ENCODE peak calls at places on chromosomes 4 and X, in nine cellular contexts. One of them, this sample, is unnamed.

GRCh38 chr4:121421594-121421993 is 40.8 kb upstream of the QRFPR start:
- DNase-seq in right lobe of liver: no peak
- DNase-seq in MM.1S: peak
- DNase-seq in fibroblast of lung: peak
- DNase-seq in HCT116: peak
- DNase-seq in choroid plexus epithelial cell: peak
- DNase-seq in CD4-positive, alpha-beta T cell: no peak
- DNase-seq in IMR-90: no peak
- DNase-seq in WTC11: no peak
- DNase-seq in this sample: no peak

GRCh38 chr4:168218663-168219062 is 99.9 kb downstream of the DDX60 start:
- DNase-seq in choroid plexus epithelial cell: peak
- DNase-seq in MM.1S: no peak
- DNase-seq in fibroblast of lung: peak
- DNase-seq in right lobe of liver: no peak
- DNase-seq in HCT116: no peak
- DNase-seq in WTC11: no peak
- DNase-seq in IMR-90: peak
- DNase-seq in CD4-positive, alpha-beta T cell: no peak
- DNase-seq in this sample: no peak

GRCh38 chr4:104751468-104751867 is 256.8 kb upstream of the CXXC4 start:
- DNase-seq in CD4-positive, alpha-beta T cell: no peak
- DNase-seq in fibroblast of lung: no peak
- DNase-seq in HCT116: no peak
- DNase-seq in right lobe of liver: no peak
- DNase-seq in MM.1S: no peak
- DNase-seq in IMR-90: no peak
- DNase-seq in choroid plexus epithelial cell: no peak
- DNase-seq in WTC11: no peak
- DNase-seq in this sample: no peak

GRCh38 chrX:71536285-71536684 is 3.4 kb downstream of the OGT start:
- DNase-seq in MM.1S: peak
- DNase-seq in right lobe of liver: no peak
- DNase-seq in choroid plexus epithelial cell: no peak
- DNase-seq in HCT116: no peak
- DNase-seq in CD4-positive, alpha-beta T cell: no peak
- DNase-seq in WTC11: no peak
- DNase-seq in fibroblast of lung: no peak
- DNase-seq in IMR-90: no peak
- DNase-seq in this sample: no peak

GRCh38 chr4:181637186-181638105 is 605.8 kb upstream of the TENM3 start:
- DNase-seq in CD4-positive, alpha-beta T cell: no peak
- DNase-seq in IMR-90: peak
- DNase-seq in HCT116: no peak
- DNase-seq in choroid plexus epithelial cell: peak
- DNase-seq in MM.1S: no peak
- DNase-seq in WTC11: no peak
- DNase-seq in right lobe of liver: no peak
- DNase-seq in fibroblast of lung: peak
- DNase-seq in this sample: no peak

GRCh38 chr4:70734168-70734954 is 12.6 kb downstream of the RUFY3 start:
- DNase-seq in MM.1S: peak
- DNase-seq in IMR-90: peak
- DNase-seq in HCT116: no peak
- DNase-seq in CD4-positive, alpha-beta T cell: peak
- DNase-seq in right lobe of liver: no peak
- DNase-seq in fibroblast of lung: peak
- DNase-seq in choroid plexus epithelial cell: peak
- DNase-seq in WTC11: no peak
- DNase-seq in this sample: no peak

GRCh38 chr4:151568966-151569365 is 160.0 kb downstream of the FHIP1A start:
- DNase-seq in fibroblast of lung: no peak
- DNase-seq in WTC11: no peak
- DNase-seq in MM.1S: no peak
- DNase-seq in IMR-90: no peak
- DNase-seq in CD4-positive, alpha-beta T cell: no peak
- DNase-seq in HCT116: no peak
- DNase-seq in right lobe of liver: no peak
- DNase-seq in choroid plexus epithelial cell: no peak
- DNase-seq in this sample: no peak

GRCh38 chr4:141290771-141291170 is 70.1 kb downstream of the ZNF330 start:
- DNase-seq in CD4-positive, alpha-beta T cell: no peak
- DNase-seq in HCT116: no peak
- DNase-seq in right lobe of liver: no peak
- DNase-seq in fibroblast of lung: no peak
- DNase-seq in MM.1S: no peak
- DNase-seq in IMR-90: no peak
- DNase-seq in WTC11: no peak
- DNase-seq in choroid plexus epithelial cell: no peak
- DNase-seq in this sample: no peak

GRCh38 chr4:118745357-118745756 is 60.2 kb downstream of the METTL14 start:
- DNase-seq in MM.1S: no peak
- DNase-seq in CD4-positive, alpha-beta T cell: no peak
- DNase-seq in HCT116: no peak
- DNase-seq in right lobe of liver: no peak
- DNase-seq in choroid plexus epithelial cell: no peak
- DNase-seq in IMR-90: no peak
- DNase-seq in WTC11: no peak
- DNase-seq in fibroblast of lung: no peak
- DNase-seq in this sample: no peak

GRCh38 chr4:176123710-176124407 is 58.2 kb downstream of the WDR17 start:
- DNase-seq in HCT116: peak
- DNase-seq in WTC11: peak
- DNase-seq in right lobe of liver: peak
- DNase-seq in fibroblast of lung: peak
- DNase-seq in choroid plexus epithelial cell: peak
- DNase-seq in CD4-positive, alpha-beta T cell: no peak
- DNase-seq in IMR-90: no peak
- DNase-seq in MM.1S: peak
- DNase-seq in this sample: no peak

GRCh38 chrX:10582215-10582733 is 38.1 kb downstream of the MID1 start:
- DNase-seq in WTC11: no peak
- DNase-seq in CD4-positive, alpha-beta T cell: no peak
- DNase-seq in right lobe of liver: no peak
- DNase-seq in IMR-90: peak
- DNase-seq in choroid plexus epithelial cell: peak
- DNase-seq in fibroblast of lung: peak
- DNase-seq in MM.1S: no peak
- DNase-seq in HCT116: peak
- DNase-seq in this sample: no peak

GRCh38 chr4:41418444-41418843 is 119.5 kb upstream of the LIMCH1 start:
- DNase-seq in right lobe of liver: no peak
- DNase-seq in WTC11: peak
- DNase-seq in IMR-90: peak
- DNase-seq in fibroblast of lung: peak
- DNase-seq in HCT116: no peak
- DNase-seq in CD4-positive, alpha-beta T cell: no peak
- DNase-seq in MM.1S: no peak
- DNase-seq in choroid plexus epithelial cell: peak
- DNase-seq in this sample: no peak

GRCh38 chr4:104860227-104861123 is 286.2 kb upstream of the TET2 start:
- DNase-seq in choroid plexus epithelial cell: peak
- DNase-seq in right lobe of liver: no peak
- DNase-seq in IMR-90: peak
- DNase-seq in MM.1S: peak
- DNase-seq in WTC11: peak
- DNase-seq in fibroblast of lung: peak
- DNase-seq in CD4-positive, alpha-beta T cell: peak
- DNase-seq in HCT116: peak
- DNase-seq in this sample: peak

GRCh38 chr4:14028862-14029261 is 401.3 kb upstream of the BOD1L1 start:
- DNase-seq in MM.1S: no peak
- DNase-seq in choroid plexus epithelial cell: peak
- DNase-seq in IMR-90: no peak
- DNase-seq in CD4-positive, alpha-beta T cell: no peak
- DNase-seq in WTC11: peak
- DNase-seq in right lobe of liver: no peak
- DNase-seq in HCT116: no peak
- DNase-seq in fibroblast of lung: no peak
- DNase-seq in this sample: no peak

GRCh38 chr4:156968479-156968984 is 3.1 kb downstream of the PDGFC start:
- DNase-seq in CD4-positive, alpha-beta T cell: no peak
- DNase-seq in HCT116: peak
- DNase-seq in choroid plexus epithelial cell: peak
- DNase-seq in WTC11: peak
- DNase-seq in IMR-90: peak
- DNase-seq in right lobe of liver: peak
- DNase-seq in MM.1S: peak
- DNase-seq in fibroblast of lung: peak
- DNase-seq in this sample: no peak

GRCh38 chr4:161197912-161198311 is 965.9 kb downstream of the FSTL5 start:
- DNase-seq in HCT116: no peak
- DNase-seq in fibroblast of lung: no peak
- DNase-seq in IMR-90: no peak
- DNase-seq in right lobe of liver: no peak
- DNase-seq in CD4-positive, alpha-beta T cell: no peak
- DNase-seq in WTC11: no peak
- DNase-seq in MM.1S: no peak
- DNase-seq in choroid plexus epithelial cell: no peak
- DNase-seq in this sample: no peak

GRCh38 chr4:139689093-139689722 is 23.6 kb downstream of the MGST2 start:
- DNase-seq in IMR-90: peak
- DNase-seq in right lobe of liver: peak
- DNase-seq in choroid plexus epithelial cell: no peak
- DNase-seq in HCT116: no peak
- DNase-seq in CD4-positive, alpha-beta T cell: no peak
- DNase-seq in WTC11: no peak
- DNase-seq in MM.1S: no peak
- DNase-seq in fibroblast of lung: no peak
- DNase-seq in this sample: no peak

GRCh38 chr4:98586634-98587354 is 71.6 kb downstream of the TSPAN5 start:
- DNase-seq in WTC11: no peak
- DNase-seq in HCT116: no peak
- DNase-seq in IMR-90: no peak
- DNase-seq in right lobe of liver: no peak
- DNase-seq in fibroblast of lung: no peak
- DNase-seq in CD4-positive, alpha-beta T cell: no peak
- DNase-seq in MM.1S: no peak
- DNase-seq in choroid plexus epithelial cell: no peak
- DNase-seq in this sample: no peak

GRCh38 chr4:70705856-70706461 is 15.8 kb upstream of the RUFY3 start:
- DNase-seq in fibroblast of lung: no peak
- DNase-seq in IMR-90: peak
- DNase-seq in choroid plexus epithelial cell: peak
- DNase-seq in CD4-positive, alpha-beta T cell: no peak
- DNase-seq in WTC11: no peak
- DNase-seq in MM.1S: no peak
- DNase-seq in HCT116: no peak
- DNase-seq in right lobe of liver: no peak
- DNase-seq in this sample: no peak

GRCh38 chr4:114400531-114400930 is 198.1 kb upstream of the UGT8 start:
- DNase-seq in IMR-90: no peak
- DNase-seq in WTC11: no peak
- DNase-seq in fibroblast of lung: no peak
- DNase-seq in MM.1S: no peak
- DNase-seq in choroid plexus epithelial cell: no peak
- DNase-seq in HCT116: no peak
- DNase-seq in right lobe of liver: no peak
- DNase-seq in CD4-positive, alpha-beta T cell: no peak
- DNase-seq in this sample: no peak

GRCh38 chrX:48025561-48025960 is 18.8 kb downstream of the SPACA5 start:
- DNase-seq in WTC11: peak
- DNase-seq in fibroblast of lung: peak
- DNase-seq in CD4-positive, alpha-beta T cell: no peak
- DNase-seq in choroid plexus epithelial cell: peak
- DNase-seq in right lobe of liver: no peak
- DNase-seq in HCT116: peak
- DNase-seq in MM.1S: peak
- DNase-seq in IMR-90: peak
- DNase-seq in this sample: no peak

GRCh38 chr4:172515266-172515879 is 653.2 kb upstream of the GALNT7 start:
- DNase-seq in CD4-positive, alpha-beta T cell: no peak
- DNase-seq in IMR-90: peak
- DNase-seq in fibroblast of lung: no peak
- DNase-seq in MM.1S: no peak
- DNase-seq in WTC11: peak
- DNase-seq in right lobe of liver: no peak
- DNase-seq in HCT116: no peak
- DNase-seq in choroid plexus epithelial cell: peak
- DNase-seq in this sample: no peak
- TF ChIP-seq CTCF in CD4-positive, alpha-beta T cell: no peak
- TF ChIP-seq CTCF in IMR-90: no peak
- TF ChIP-seq CTCF in fibroblast of lung: no peak
- TF ChIP-seq CTCF in MM.1S: no peak
- TF ChIP-seq CTCF in WTC11: no peak
- TF ChIP-seq CTCF in right lobe of liver: no peak
- TF ChIP-seq CTCF in HCT116: no peak
- TF ChIP-seq CTCF in choroid plexus epithelial cell: peak
- TF ChIP-seq CTCF in this sample: no peak

GRCh38 chr4:183838987-183839712 is 66.0 kb upstream of the STOX2 start:
- DNase-seq in HCT116: no peak
- DNase-seq in choroid plexus epithelial cell: peak
- DNase-seq in right lobe of liver: no peak
- DNase-seq in fibroblast of lung: peak
- DNase-seq in WTC11: no peak
- DNase-seq in IMR-90: peak
- DNase-seq in MM.1S: peak
- DNase-seq in CD4-positive, alpha-beta T cell: no peak
- DNase-seq in this sample: no peak
- TF ChIP-seq CTCF in HCT116: no peak
- TF ChIP-seq CTCF in choroid plexus epithelial cell: peak
- TF ChIP-seq CTCF in right lobe of liver: peak
- TF ChIP-seq CTCF in fibroblast of lung: peak
- TF ChIP-seq CTCF in WTC11: no peak
- TF ChIP-seq CTCF in IMR-90: peak
- TF ChIP-seq CTCF in MM.1S: no peak
- TF ChIP-seq CTCF in CD4-positive, alpha-beta T cell: no peak
- TF ChIP-seq CTCF in this sample: peak

DNA sequence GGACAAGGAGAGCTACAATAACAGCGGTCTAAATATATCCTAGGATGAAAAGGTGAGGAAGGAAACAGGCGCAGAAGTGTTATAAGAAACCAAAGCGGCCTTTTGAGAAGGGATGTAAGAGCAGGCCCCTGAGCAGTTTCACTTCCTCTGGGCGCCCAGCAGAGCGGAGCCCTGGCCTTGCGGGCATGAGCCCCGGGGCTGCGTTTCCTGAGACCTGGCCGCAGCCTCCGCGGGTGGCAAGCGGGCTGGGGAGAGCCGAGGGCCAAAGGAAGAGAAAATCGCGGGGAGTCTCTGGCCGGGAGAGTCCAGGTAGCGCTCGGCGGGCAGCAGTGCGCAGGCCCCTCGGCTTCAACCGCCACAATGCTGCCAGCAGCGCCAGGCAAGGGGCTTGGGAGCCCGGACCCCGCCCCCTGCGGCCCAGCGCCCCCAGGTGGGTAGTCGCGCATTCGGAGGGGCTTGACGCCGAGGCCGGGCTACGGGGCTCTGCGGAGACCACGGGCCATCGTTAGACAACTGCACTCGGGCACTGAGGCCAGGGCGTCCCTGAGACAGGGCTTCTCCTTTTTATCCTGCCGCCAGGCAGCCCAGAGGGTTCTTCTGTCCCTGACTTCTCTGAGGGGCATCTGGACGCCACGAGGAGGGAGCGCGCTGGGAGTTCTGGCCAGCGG is at the start of gene BANK1:
- DNase-seq in HCT116: peak
- DNase-seq in right lobe of liver: peak
- DNase-seq in choroid plexus epithelial cell: peak
- DNase-seq in WTC11: peak
- DNase-seq in MM.1S: peak
- DNase-seq in CD4-positive, alpha-beta T cell: peak
- DNase-seq in IMR-90: peak
- DNase-seq in fibroblast of lung: peak
- DNase-seq in this sample: peak
- TF ChIP-seq CTCF in HCT116: peak
- TF ChIP-seq CTCF in right lobe of liver: peak
- TF ChIP-seq CTCF in choroid plexus epithelial cell: peak
- TF ChIP-seq CTCF in WTC11: no peak
- TF ChIP-seq CTCF in MM.1S: peak
- TF ChIP-seq CTCF in CD4-positive, alpha-beta T cell: no peak
- TF ChIP-seq CTCF in IMR-90: no peak
- TF ChIP-seq CTCF in fibroblast of lung: peak
- TF ChIP-seq CTCF in this sample: peak

GRCh38 chrX:83771664-83772063 is 89.3 kb upstream of the CYLC1 start:
- DNase-seq in fibroblast of lung: no peak
- DNase-seq in choroid plexus epithelial cell: no peak
- DNase-seq in MM.1S: no peak
- DNase-seq in WTC11: no peak
- DNase-seq in IMR-90: no peak
- DNase-seq in right lobe of liver: no peak
- DNase-seq in HCT116: no peak
- DNase-seq in CD4-positive, alpha-beta T cell: no peak
- DNase-seq in this sample: no peak
- TF ChIP-seq CTCF in fibroblast of lung: no peak
- TF ChIP-seq CTCF in choroid plexus epithelial cell: no peak
- TF ChIP-seq CTCF in MM.1S: no peak
- TF ChIP-seq CTCF in WTC11: no peak
- TF ChIP-seq CTCF in IMR-90: no peak
- TF ChIP-seq CTCF in right lobe of liver: no peak
- TF ChIP-seq CTCF in HCT116: no peak
- TF ChIP-seq CTCF in CD4-positive, alpha-beta T cell: no peak
- TF ChIP-seq CTCF in this sample: no peak

This sample was measured in Panc1.